ENCODE peak calls at places on chromosomes 13 and 19, in ten cellular contexts. Y, J, W, F, R, A, T, C, H and E are unnamed samples.

GRCh38 chr13:36813226-36813625 is 5.8 kb upstream of the RFXAP start:
- DNase-seq in H (no peak), W (no peak), A (no peak), R (no peak), F (no peak), T (no peak), J (no peak), C (no peak), Y (no peak), E (no peak)

GRCh38 chr19:13154911-13155471 is 4.8 kb downstream of the IER2 start:
- DNase-seq in R (peak; percentile 79), C (peak; percentile 91), Y (peak; percentile 68), A (peak; percentile 92), F (peak; percentile 70), H (no peak), T (peak; percentile 97), W (peak; percentile 43), J (no peak), E (peak; percentile 74)

GRCh38 chr19:3605361-3605760 is 1.3 kb downstream of the TBXA2R start:
- DNase-seq in H (no peak), R (no peak), J (no peak), A (no peak), F (no peak), T (no peak), W (no peak), Y (no peak), C (no peak), E (no peak)

GRCh38 chr13:33275916-33276315 is 9.6 kb downstream of the STARD13 start:
- DNase-seq in Y (no peak), H (no peak), F (no peak), A (no peak), J (no peak), T (no peak), R (no peak), C (no peak), W (no peak), E (no peak)

GRCh38 chr13:84684804-84685203 is 802.5 kb upstream of the SLITRK1 start:
- DNase-seq in R (no peak), T (no peak), A (no peak), Y (no peak), H (no peak), J (no peak), C (no peak), W (no peak), F (no peak), E (no peak)

GRCh38 chr13:25249001-25249543 is 38.2 kb downstream of the MTMR6 start:
- DNase-seq in C (no peak), A (no peak), T (no peak), F (no peak), R (peak; percentile 66), H (peak; percentile 9), W (peak; percentile 9), Y (no peak), J (no peak), E (no peak)

GRCh38 chr19:30690935-30691505 is 318.8 kb downstream of the ZNF536 start:
- DNase-seq in R (no peak), W (no peak), F (no peak), A (peak; percentile 62), C (no peak), H (no peak), Y (no peak), T (peak; percentile 64), J (no peak), E (no peak)

GRCh38 chr13:51998723-51999471 is 12.4 kb downstream of the ATP7B start:
- DNase-seq in F (no peak), Y (no peak), J (no peak), A (no peak), W (no peak), R (no peak), C (no peak), T (no peak), H (no peak), E (no peak)

GRCh38 chr19:54439174-54439851 is 9.7 kb upstream of the LENG8 start:
- DNase-seq in A (no peak), H (peak; percentile 64), J (no peak), C (no peak), Y (no peak), W (peak; percentile 30), R (peak; percentile 55), T (no peak), F (no peak), E (no peak)
- TF ChIP-seq CTCF in A (peak; percentile 38), H (peak; percentile 51), J (no peak), C (no peak), Y (no peak), W (peak; percentile 49), R (peak; percentile 35), T (no peak), F (no peak), E (peak; percentile 35)

GRCh38 chr19:943551-944170 is 17.8 kb downstream of the ARID3A start:
- DNase-seq in T (no peak), C (no peak), W (no peak), A (no peak), R (no peak), F (no peak), H (no peak), Y (no peak), J (no peak), E (no peak)

GRCh38 chr19:944663-945241 is 18.9 kb downstream of the ARID3A start:
- DNase-seq in W (no peak), A (no peak), Y (no peak), T (no peak), J (no peak), H (no peak), F (no peak), R (no peak), C (no peak), E (no peak)

GRCh38 chr19:944171-944567 is 18.3 kb downstream of the ARID3A start:
- DNase-seq in H (no peak), W (no peak), F (peak; percentile 82), Y (no peak), T (no peak), C (no peak), J (no peak), A (no peak), R (peak; percentile 48), E (no peak)

GRCh38 chr19:947090-947706 is 21.4 kb downstream of the ARID3A start:
- DNase-seq in J (no peak), C (no peak), F (no peak), T (no peak), Y (peak; percentile 55), H (no peak), R (no peak), W (no peak), A (no peak), E (peak; percentile 45)

DNA sequence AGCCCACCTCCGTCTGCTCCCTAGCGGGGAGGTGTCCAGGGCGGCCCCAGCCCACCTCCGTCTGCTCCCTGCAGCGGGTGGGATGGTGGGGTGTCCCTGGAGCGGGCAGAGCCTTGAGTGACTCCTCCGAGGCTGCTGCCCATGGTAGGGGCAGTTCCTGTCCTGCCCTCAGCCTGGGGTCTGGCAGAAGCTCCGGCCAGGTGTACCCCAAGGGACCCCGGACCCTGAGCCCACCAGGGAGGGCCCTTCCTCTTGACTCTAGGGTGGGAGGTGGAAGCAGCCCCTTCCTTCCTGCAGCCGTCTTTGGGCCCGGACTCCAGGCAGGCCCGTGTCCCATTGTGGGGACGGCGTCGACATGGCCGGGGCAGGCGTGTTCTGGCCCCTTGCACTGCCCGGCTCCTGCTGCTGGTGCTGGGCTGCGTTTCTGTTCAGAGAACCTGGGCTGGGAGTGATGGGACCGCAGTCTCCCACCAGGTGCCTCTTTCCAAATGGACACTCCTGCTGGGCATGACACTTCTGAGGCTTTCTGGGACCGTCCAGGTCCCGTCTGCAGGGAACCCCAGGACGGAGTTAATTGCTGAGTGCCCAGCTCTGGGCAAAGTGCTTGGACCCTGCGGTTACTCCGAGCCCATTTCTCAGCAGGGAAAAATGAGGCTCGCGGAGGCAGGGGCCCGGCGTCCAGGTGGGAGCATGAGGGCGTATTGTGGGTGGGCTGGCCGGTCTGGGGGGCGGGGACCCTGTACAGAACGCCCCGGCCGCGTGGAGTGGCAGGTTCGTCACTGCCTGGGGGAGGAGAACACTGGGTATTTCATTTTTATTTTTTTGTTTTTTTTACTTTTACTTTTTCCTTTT is 19.8 kb downstream of the ARID3A start:
- DNase-seq in J (no peak), Y (no peak), R (no peak), F (no peak), C (no peak), W (no peak), A (no peak), T (no peak), H (no peak), E (no peak)
- TF ChIP-seq POLR2A in J (no peak), Y (no peak), R (no peak), F (no peak), C (no peak), W (no peak), A (no peak), T (no peak), H (no peak), E (no peak)

GRCh38 chr13:62629618-62630017 is 1214.0 kb upstream of the PCDH20 start:
- DNase-seq in T (no peak), F (no peak), Y (no peak), J (no peak), C (no peak), R (no peak), A (no peak), W (no peak), H (no peak), E (no peak)

GRCh38 chr13:62631124-62631523 is 1215.5 kb upstream of the PCDH20 start:
- DNase-seq in A (no peak), T (no peak), W (no peak), F (no peak), R (no peak), J (no peak), Y (no peak), C (no peak), H (no peak), E (no peak)

GRCh38 chr13:62625214-62625613 is 1209.6 kb upstream of the PCDH20 start:
- DNase-seq in Y (no peak), W (no peak), R (no peak), H (no peak), C (no peak), T (no peak), F (no peak), A (no peak), J (no peak), E (no peak)

GRCh38 chr13:62627226-62627625 is 1211.6 kb upstream of the PCDH20 start:
- DNase-seq in Y (no peak), R (no peak), H (no peak), C (no peak), T (peak; percentile 83), F (no peak), W (no peak), A (no peak), J (no peak), E (no peak)

GRCh38 chr13:62626771-62627170 is 1211.1 kb upstream of the PCDH20 start:
- DNase-seq in J (no peak), F (no peak), C (no peak), W (no peak), T (no peak), H (peak; percentile 7), Y (no peak), R (peak; percentile 20), A (no peak), E (no peak)
- TF ChIP-seq CTCF in J (no peak), F (no peak), C (no peak), W (no peak), T (no peak), H (peak; percentile 15), Y (no peak), R (peak; percentile 57), A (no peak), E (no peak)

DNA sequence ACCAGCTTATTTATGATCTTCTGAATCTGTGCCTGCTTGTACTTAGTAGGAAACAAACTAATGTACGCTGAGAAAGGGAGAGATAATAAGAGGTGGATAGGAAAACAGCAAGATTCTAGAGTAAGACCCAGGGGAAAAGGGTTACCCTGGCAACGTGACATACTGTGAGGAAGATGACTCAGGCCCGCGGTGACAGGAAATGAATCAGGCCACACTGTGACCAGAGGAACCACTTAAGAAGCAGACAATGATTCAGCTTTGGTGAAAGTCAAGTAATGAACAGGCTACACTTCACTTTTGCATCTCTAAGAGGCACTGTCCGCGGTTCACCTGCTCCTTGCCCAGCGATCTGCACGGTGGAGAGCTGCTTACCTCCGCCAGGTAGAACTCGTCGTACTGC is 158.2 kb downstream of the NALCN start:
- DNase-seq in H (peak; percentile 63), J (no peak), C (no peak), R (peak; percentile 95), Y (no peak), W (no peak), F (no peak), A (no peak), T (no peak), E (no peak)
- TF ChIP-seq POLR2A in H (no peak), J (no peak), C (no peak), R (no peak), Y (no peak), W (no peak), F (no peak), A (no peak), T (no peak), E (no peak)